ENCODE peak calls at places on chromosomes 7 and 10, in four cellular contexts. K, T, W and R are unnamed samples.

GRCh38 chr10:19749185-19749729 is 67.0 kb upstream of the PLXDC2 start:
- DNase-seq in K (no peak), T (no peak), W (no peak), R (no peak)

GRCh38 chr10:58775960-58776574 is 263.4 kb downstream of the BICC1 start:
- DNase-seq in K (peak), T (no peak), W (no peak), R (no peak)

GRCh38 chr10:132122939-132123445 is 57.2 kb downstream of the JAKMIP3 start:
- DNase-seq in K (no peak), T (no peak), W (no peak), R (no peak)

GRCh38 chr10:98047009-98047741 is 16.8 kb upstream of the CRTAC1 start:
- DNase-seq in K (no peak), T (peak), W (no peak), R (no peak)

GRCh38 chr7:116196947-116197346 is 13.4 kb upstream of the TES start:
- DNase-seq in K (no peak), T (no peak), W (no peak), R (no peak)

GRCh38 chr10:128539784-128540759 is 413.8 kb upstream of the MKI67 start:
- DNase-seq in K (no peak), T (no peak), W (peak), R (no peak)

GRCh38 chr10:33618196-33618595 is 283.7 kb upstream of the NRP1 start:
- DNase-seq in K (no peak), T (no peak), W (no peak), R (no peak)

GRCh38 chr7:92674379-92674778 is 84.2 kb upstream of the FAM133B start:
- DNase-seq in K (no peak), T (no peak), W (no peak), R (no peak)

GRCh38 chr7:30799206-30799975 is 28.2 kb downstream of the MINDY4 start:
- DNase-seq in K (no peak), T (no peak), W (no peak), R (no peak)

GRCh38 chr7:126495739-126496138 is 757.0 kb downstream of the GRM8 start:
- DNase-seq in K (no peak), T (no peak), W (no peak), R (no peak)

GRCh38 chr7:131109011-131109756 is 218.5 kb upstream of the MKLN1 start:
- DNase-seq in K (no peak), T (no peak), W (no peak), R (no peak)

GRCh38 chr7:148987751-148988512 is 40.4 kb downstream of the PDIA4 start:
- DNase-seq in K (peak), T (no peak), W (peak), R (no peak)

GRCh38 chr7:152760384-152761115 is 998 bp downstream of the ACTR3B start:
- DNase-seq in K (no peak), T (no peak), W (no peak), R (no peak)

GRCh38 chr7:151017953-151018420 is 6.3 kb downstream of the ATG9B start:
- DNase-seq in K (peak), T (peak), W (peak), R (peak)

GRCh38 chr10:133159950-133160812 is at the start of gene KNDC1:
- DNase-seq in K (no peak), T (no peak), W (peak), R (no peak)

GRCh38 chr7:44311561-44312495 is 13.6 kb downstream of the CAMK2B start:
- DNase-seq in K (no peak), T (no peak), W (no peak), R (no peak)

GRCh38 chr7:88111136-88111748 is 108.6 kb downstream of the SRI start:
- DNase-seq in K (peak), T (no peak), W (peak), R (no peak)

GRCh38 chr10:31723074-31723750 is 205.4 kb downstream of the ARHGAP12 start:
- DNase-seq in K (no peak), T (no peak), W (no peak), R (no peak)

GRCh38 chr10:112492736-112493135 is 45.7 kb downstream of the VTI1A start:
- DNase-seq in K (no peak), T (no peak), W (no peak), R (no peak)

GRCh38 chr7:17408245-17408903 is 109.9 kb downstream of the AHR start:
- DNase-seq in K (peak), T (no peak), W (peak), R (no peak)

GRCh38 chr10:1454428-1454827 is 282.9 kb downstream of the ADARB2 start:
- DNase-seq in K (no peak), T (no peak), W (no peak), R (no peak)

GRCh38 chr7:94100723-94101345 is 96.7 kb upstream of the BET1 start:
- DNase-seq in K (no peak), T (no peak), W (no peak), R (no peak)

GRCh38 chr10:21398549-21399345 is 126.7 kb downstream of the SKIDA1 start:
- DNase-seq in K (peak), T (no peak), W (no peak), R (no peak)

GRCh38 chr7:8109196-8110022 is 140.8 kb downstream of the GLCCI1 start:
- DNase-seq in K (no peak), T (no peak), W (no peak), R (no peak)

GRCh38 chr7:33485746-33486491 is 356.6 kb downstream of the BBS9 start:
- DNase-seq in K (no peak), T (no peak), W (no peak), R (no peak)

GRCh38 chr10:68052463-68052862 is 22.6 kb downstream of the HERC4 start:
- DNase-seq in K (no peak), T (no peak), W (no peak), R (no peak)

GRCh38 chr10:129937351-129937751 is 26.7 kb downstream of the EBF3 start:
- DNase-seq in K (no peak), T (no peak), W (no peak), R (no peak)

GRCh38 chr7:108014200-108014599 is 11.2 kb upstream of the LAMB1 start:
- DNase-seq in K (no peak), T (no peak), W (no peak), R (no peak)

GRCh38 chr7:43137811-43138210 is 25.4 kb downstream of the HECW1 start:
- DNase-seq in K (no peak), T (no peak), W (no peak), R (no peak)

GRCh38 chr7:66167773-66168367 is 37.3 kb upstream of the TPST1 start:
- DNase-seq in K (peak), T (no peak), W (no peak), R (no peak)

GRCh38 chr7:87875151-87876039 is 765 bp downstream of the SLC25A40 start:
- DNase-seq in K (peak), T (peak), W (no peak), R (peak)

GRCh38 chr7:114787556-114787955 is 134.3 kb upstream of the MDFIC start:
- DNase-seq in K (no peak), T (no peak), W (no peak), R (no peak)

GRCh38 chr10:116767235-116767634 is 24.9 kb upstream of the HSPA12A start:
- DNase-seq in K (peak), T (no peak), W (peak), R (no peak)

GRCh38 chr7:135189961-135190360 is 19.5 kb upstream of the CYREN start:
- DNase-seq in K (no peak), T (no peak), W (no peak), R (no peak)

GRCh38 chr7:1290262-1291039 is 57.8 kb downstream of the UNCX start:
- DNase-seq in K (peak), T (peak), W (peak), R (no peak)

GRCh38 chr7:1288390-1288995 is 55.8 kb downstream of the UNCX start:
- DNase-seq in K (no peak), T (no peak), W (no peak), R (no peak)

GRCh38 chr7:1288996-1289551 is 56.4 kb downstream of the UNCX start:
- DNase-seq in K (no peak), T (no peak), W (no peak), R (no peak)

GRCh38 chr7:1291040-1291689 is 58.5 kb downstream of the UNCX start:
- DNase-seq in K (no peak), T (no peak), W (no peak), R (no peak)

DNA sequence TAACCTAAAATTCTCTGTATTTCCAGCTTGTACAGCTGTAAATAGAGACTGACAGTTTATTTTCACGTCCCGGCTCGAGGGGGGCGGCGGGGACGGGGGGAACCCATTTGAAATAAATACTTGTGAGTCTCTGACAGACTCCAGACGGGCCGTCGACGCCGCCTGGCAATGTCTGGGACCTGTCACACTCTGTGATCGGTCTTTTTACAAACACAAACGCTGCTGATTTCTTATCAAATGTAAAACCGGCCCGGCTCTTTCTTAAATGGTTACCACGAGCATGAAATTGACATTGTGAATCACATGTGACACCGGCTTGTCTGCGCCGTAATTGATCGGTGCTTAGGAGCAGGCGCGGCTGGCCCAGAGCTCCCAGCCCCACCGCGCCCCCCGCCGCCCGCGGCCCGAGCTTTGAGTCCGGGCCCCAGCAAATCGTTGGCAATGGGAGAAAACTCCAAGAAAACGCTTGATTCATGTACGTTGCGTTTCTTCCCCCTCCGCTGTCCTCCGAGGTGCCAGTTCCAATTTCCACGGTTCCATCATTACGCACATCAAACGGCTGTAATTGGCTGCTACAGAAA is 57.1 kb downstream of the UNCX start:
- DNase-seq in K (no peak), T (no peak), W (no peak), R (no peak)
- H3K4me3 ChIP-seq in K (no peak), T (peak), W (no peak), R (peak)

DNA sequence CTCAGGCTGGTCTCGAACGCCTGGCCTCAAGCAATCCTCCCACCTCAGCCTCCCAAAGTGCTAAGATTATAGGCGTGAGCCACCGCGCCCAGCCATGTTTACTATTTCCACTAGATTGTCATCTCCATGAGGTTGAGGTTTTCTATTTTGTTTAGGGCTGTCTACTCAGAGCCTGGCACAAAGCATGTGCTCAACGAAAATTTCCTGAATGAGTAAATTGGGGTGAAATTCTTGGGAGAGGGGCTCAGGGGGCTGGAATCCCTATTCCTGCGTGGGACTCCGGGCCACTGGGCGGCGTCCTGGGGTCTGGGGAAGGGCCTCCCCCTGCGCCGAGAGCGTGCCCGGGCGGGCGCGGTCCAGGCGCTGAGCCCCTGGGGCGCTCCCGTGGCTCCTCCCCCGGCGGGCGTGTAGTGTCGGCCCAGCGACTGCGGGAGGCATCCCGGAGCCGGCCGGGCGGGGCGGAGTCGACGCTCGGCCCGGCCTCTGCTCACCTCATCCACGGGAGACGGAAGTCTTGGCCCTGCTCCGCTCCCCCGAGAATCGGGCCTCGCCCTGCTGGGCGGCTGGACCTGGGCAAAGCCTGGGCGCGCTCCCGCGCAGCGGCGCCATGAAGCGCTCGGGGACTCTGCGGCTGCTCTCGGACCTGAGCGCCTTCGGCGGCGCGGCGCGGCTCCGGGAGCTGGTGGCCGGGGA is at the start of gene HPS6:
- DNase-seq in K (peak), T (peak), W (peak), R (peak)
- H3K4me3 ChIP-seq in K (peak), T (peak), W (peak), R (peak)

GRCh38 chr10:79237801-79238520 is 109.3 kb upstream of the PPIF start:
- DNase-seq in K (no peak), T (no peak), W (no peak), R (no peak)
- H3K4me3 ChIP-seq in K (no peak), T (no peak), W (no peak), R (no peak)

GRCh38 chr7:106464651-106465050 is 179.9 kb upstream of the NAMPT start:
- DNase-seq in K (no peak), T (no peak), W (no peak), R (no peak)

GRCh38 chr7:106462914-106463482 is 178.2 kb upstream of the NAMPT start:
- DNase-seq in K (no peak), T (no peak), W (no peak), R (no peak)

GRCh38 chr7:106466867-106467266 is 182.1 kb upstream of the NAMPT start:
- DNase-seq in K (no peak), T (no peak), W (peak), R (no peak)

GRCh38 chr7:106464169-106464568 is 179.4 kb upstream of the NAMPT start:
- DNase-seq in K (no peak), T (no peak), W (no peak), R (no peak)

DNA sequence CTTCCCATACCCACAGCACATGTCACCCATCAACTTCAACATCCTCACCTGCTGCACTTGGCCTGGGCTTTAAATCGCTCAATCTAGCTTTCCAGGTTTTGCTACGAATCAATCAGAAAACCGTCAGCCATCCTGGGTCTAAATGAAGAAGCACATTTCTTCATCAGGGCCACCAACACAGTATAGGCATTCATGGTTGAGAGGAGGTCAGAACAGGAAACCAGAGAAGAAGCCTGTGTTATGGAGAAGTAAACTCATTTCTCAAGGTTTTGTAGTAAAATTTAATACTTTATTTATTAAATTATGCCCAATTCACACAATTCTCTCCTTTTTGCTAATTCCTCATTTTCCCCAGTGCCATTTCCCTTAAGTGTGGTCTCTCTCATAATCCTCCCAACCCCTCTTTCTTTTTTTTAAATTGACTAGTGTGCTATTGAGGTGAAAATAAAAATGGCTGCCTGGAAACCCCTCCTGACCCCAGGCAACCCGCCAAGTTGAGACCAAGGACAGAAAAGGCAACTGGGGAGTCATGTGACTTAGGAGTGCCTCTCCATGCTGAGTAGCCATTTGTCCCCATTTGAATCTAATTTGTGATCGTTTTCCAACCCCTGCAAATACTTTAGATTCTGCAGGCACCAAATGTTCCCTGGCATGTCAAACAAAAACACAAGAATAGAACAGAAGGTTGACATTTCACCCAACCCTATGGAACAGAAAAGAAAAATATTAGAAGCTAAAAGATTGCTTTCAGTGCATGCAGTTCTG is 181.1 kb upstream of the NAMPT start:
- DNase-seq in K (no peak), T (no peak), W (no peak), R (no peak)
- H3K4me3 ChIP-seq in K (no peak), T (no peak), W (no peak), R (no peak)

GRCh38 chr7:5349437-5350173 is 66.9 kb downstream of the SLC29A4 start:
- DNase-seq in K (no peak), T (no peak), W (no peak), R (no peak)
- H3K4me3 ChIP-seq in K (no peak), T (no peak), W (no peak), R (peak)

GRCh38 chr10:93716771-93717170 is 14.4 kb upstream of the FRA10AC1 start:
- DNase-seq in K (peak), T (no peak), W (no peak), R (no peak)

GRCh38 chr10:93711891-93712290 is 9.5 kb upstream of the FRA10AC1 start:
- DNase-seq in K (no peak), T (no peak), W (no peak), R (no peak)

GRCh38 chr10:93710333-93710909 is 8.0 kb upstream of the FRA10AC1 start:
- DNase-seq in K (no peak), T (no peak), W (no peak), R (no peak)

GRCh38 chr10:93715345-93715744 is 13.0 kb upstream of the FRA10AC1 start:
- DNase-seq in K (no peak), T (no peak), W (no peak), R (no peak)

DNA sequence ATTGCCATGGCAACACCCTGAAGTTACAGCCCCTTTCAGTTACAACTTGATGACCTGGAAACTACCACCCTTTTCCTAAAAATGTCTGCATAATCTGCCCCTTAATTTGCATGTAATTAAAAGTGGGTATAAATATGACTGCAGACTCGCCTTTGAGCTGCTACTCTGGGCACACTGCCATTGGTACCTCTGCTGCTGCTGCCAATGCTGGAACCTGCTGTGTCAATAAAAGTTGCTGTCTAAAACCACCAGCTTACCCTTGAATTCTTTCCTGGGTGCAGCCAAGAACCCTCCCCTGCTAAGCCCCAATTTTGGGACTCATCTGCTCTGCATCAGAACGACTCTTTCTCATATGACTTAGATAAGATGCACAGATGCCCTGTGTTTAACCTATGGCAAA is 10.2 kb upstream of the FRA10AC1 start:
- DNase-seq in K (no peak), T (no peak), W (no peak), R (no peak)
- H3K4me3 ChIP-seq in K (no peak), T (no peak), W (no peak), R (no peak)

GRCh38 chr7:139829654-139830130 is 628 bp downstream of the TBXAS1 start:
- DNase-seq in K (no peak), T (no peak), W (no peak), R (no peak)
- H3K4me3 ChIP-seq in K (peak), T (no peak), W (no peak), R (no peak)

GRCh38 chr7:35379481-35379880 is 125.6 kb upstream of the TBX20 start:
- DNase-seq in K (no peak), T (no peak), W (no peak), R (no peak)
- H3K4me3 ChIP-seq in K (no peak), T (no peak), W (no peak), R (no peak)

DNA sequence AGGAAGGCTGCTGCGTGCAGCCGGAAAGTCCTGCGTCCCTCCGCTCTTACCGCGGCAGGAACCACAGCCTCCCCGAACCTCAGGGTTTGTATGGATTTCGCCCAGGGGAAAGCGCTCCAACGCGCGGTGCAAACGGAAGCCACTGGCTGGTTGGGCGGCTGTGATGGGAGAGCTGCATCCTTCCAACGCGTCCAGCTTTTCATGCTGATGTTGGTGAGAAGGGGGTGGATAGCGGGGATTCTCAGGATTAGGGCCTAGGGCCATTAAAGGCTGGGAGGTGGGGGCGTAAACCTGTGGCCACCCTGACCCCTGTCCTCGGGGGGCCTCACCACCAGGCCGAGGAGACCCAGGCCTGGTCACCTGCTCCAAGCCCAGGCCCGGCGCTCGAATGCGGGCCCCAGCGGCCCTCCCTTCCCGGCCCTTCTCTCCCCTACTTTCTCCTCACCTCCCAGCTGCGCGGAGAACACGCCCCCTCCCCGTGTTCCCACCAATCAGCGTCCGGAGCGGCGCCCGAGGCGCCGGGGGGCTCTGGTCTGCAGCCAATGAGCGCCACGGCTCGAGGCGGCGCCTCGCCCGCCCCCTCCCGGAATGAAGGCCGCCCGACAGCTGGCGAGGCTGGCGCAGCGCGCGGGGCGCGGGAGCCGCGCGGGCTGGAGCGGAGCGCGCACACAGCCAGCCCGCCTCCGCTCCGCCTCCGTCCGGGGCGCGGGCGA is 458 bp upstream of the NANOS1 start:
- DNase-seq in K (peak), T (peak), W (peak), R (peak)
- H3K4me3 ChIP-seq in K (peak), T (peak), W (no peak), R (peak)

GRCh38 chr10:9149134-9149533 is 1094.6 kb downstream of the GATA3 start:
- DNase-seq in K (no peak), T (no peak), W (no peak), R (no peak)
- H3K4me3 ChIP-seq in K (no peak), T (no peak), W (no peak), R (no peak)